ENCODE peak calls at places on chromosomes 2 and 18, in seven cellular contexts. G is GM13976, J is epithelial cell of esophagus, H is uterus, M is astrocyte of the spinal cord, Q is ascending aorta, E is PC-9. T is an unnamed sample.
A peak's percentile ranks its signal among the peaks of the same experiment; 100 is the strongest.

GRCh38 chr2:173657996-173658717 is 303.5 kb downstream of the CDCA7 start:
- DNase-seq in G (no peak), J (peak; percentile 96), H (peak; percentile 21), M (peak; percentile 95), Q (no peak), E (peak; percentile 39), T (no peak)

GRCh38 chr18:3947383-3947782 is 497.4 kb downstream of the TGIF1 start:
- DNase-seq in G (no peak), J (no peak), H (no peak), M (no peak), Q (no peak), E (no peak), T (no peak)

GRCh38 chr2:150491943-150492342 is 4.5 kb upstream of the RND3 start:
- DNase-seq in G (no peak), J (peak; percentile 77), H (no peak), M (peak; percentile 55), Q (no peak), E (no peak), T (no peak)

GRCh38 chr18:28034567-28034966 is 142.4 kb downstream of the CDH2 start:
- DNase-seq in G (no peak), J (no peak), H (no peak), M (no peak), Q (no peak), E (no peak), T (no peak)

GRCh38 chr18:79938196-79938595 is 13.3 kb downstream of the SLC66A2 start:
- DNase-seq in G (no peak), J (no peak), H (no peak), M (no peak), Q (no peak), E (no peak), T (no peak)

GRCh38 chr2:25252291-25253152 is 84.1 kb upstream of the POMC start:
- DNase-seq in G (peak; percentile 91), J (peak; percentile 9), H (peak; percentile 67), M (peak; percentile 62), Q (no peak), E (peak; percentile 72), T (peak; percentile 91)

GRCh38 chr2:199366406-199366805 is 91.3 kb downstream of the SATB2 start:
- DNase-seq in G (no peak), J (peak; percentile 51), H (no peak), M (no peak), Q (no peak), E (no peak), T (no peak)

GRCh38 chr2:113806217-113806913 is 49.9 kb upstream of the SLC35F5 start:
- DNase-seq in G (no peak), J (peak; percentile 15), H (no peak), M (no peak), Q (no peak), E (peak; percentile 62), T (no peak)

GRCh38 chr2:43462866-43463641 is 132.8 kb downstream of the THADA start:
- DNase-seq in G (no peak), J (no peak), H (no peak), M (no peak), Q (no peak), E (no peak), T (no peak)

GRCh38 chr2:215981135-215981534 is 32.2 kb downstream of the MREG start:
- DNase-seq in G (no peak), J (no peak), H (no peak), M (no peak), Q (no peak), E (no peak), T (no peak)

GRCh38 chr2:72150157-72150960 is 2.7 kb upstream of the CYP26B1 start:
- DNase-seq in G (peak; percentile 82), J (peak; percentile 81), H (peak; percentile 72), M (peak; percentile 68), Q (no peak), E (peak; percentile 81), T (peak; percentile 77)

GRCh38 chr18:24413148-24413547 is 13.3 kb upstream of the IMPACT start:
- DNase-seq in G (no peak), J (peak; percentile 44), H (no peak), M (no peak), Q (no peak), E (no peak), T (no peak)

GRCh38 chr2:148906136-148906535 is 31.1 kb downstream of the KIF5C start:
- DNase-seq in G (no peak), J (peak; percentile 34), H (no peak), M (no peak), Q (no peak), E (no peak), T (no peak)

GRCh38 chr18:21484851-21485636 is 115.5 kb downstream of the ESCO1 start:
- DNase-seq in G (no peak), J (peak; percentile 21), H (no peak), M (peak; percentile 34), Q (no peak), E (no peak), T (no peak)

GRCh38 chr18:62736077-62736476 is 20.7 kb downstream of the PHLPP1 start:
- DNase-seq in G (no peak), J (no peak), H (no peak), M (no peak), Q (no peak), E (no peak), T (no peak)

GRCh38 chr2:152031747-152032146 is 67.1 kb downstream of the CACNB4 start:
- DNase-seq in G (no peak), J (no peak), H (no peak), M (no peak), Q (no peak), E (no peak), T (no peak)

GRCh38 chr18:47683774-47684173 is 246.7 kb downstream of the SMAD2 start:
- DNase-seq in G (no peak), J (peak; percentile 15), H (no peak), M (no peak), Q (no peak), E (no peak), T (no peak)

GRCh38 chr2:138841459-138841858 is 61.3 kb upstream of the NXPH2 start:
- DNase-seq in G (no peak), J (no peak), H (no peak), M (no peak), Q (no peak), E (no peak), T (no peak)

GRCh38 chr2:138842341-138842740 is 62.2 kb upstream of the NXPH2 start:
- DNase-seq in G (no peak), J (no peak), H (no peak), M (no peak), Q (no peak), E (no peak), T (no peak)

DNA sequence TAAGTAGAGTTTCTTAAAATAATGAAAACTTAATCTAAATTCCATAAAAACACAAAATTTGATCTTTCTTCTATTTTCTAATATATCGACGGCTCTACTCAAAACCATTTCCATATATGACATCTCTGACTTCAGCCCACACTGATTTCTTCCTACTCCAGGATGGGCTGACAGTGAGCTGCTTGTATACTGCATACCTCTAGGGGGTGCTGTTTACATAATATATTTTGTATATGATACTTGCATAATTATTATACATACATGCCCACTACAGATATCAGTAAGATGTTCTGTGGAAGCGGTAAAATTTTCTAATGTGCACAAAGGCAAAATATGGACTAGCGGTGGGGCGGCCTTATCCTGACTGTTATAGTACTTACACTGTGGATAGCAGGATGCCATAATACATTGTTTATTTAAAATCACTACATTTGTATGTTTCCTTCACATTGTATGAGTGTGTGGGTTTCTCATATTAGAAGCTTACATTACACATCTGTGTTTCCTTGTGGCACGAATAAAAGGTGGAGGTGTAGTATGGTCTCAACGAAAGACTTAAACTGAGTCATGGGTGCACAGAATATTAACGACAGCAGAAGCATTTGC is 66.1 kb upstream of the NXPH2 start:
- DNase-seq in G (peak; percentile 37), J (peak; percentile 49), H (no peak), M (peak; percentile 24), Q (no peak), E (peak; percentile 9), T (peak; percentile 32)
- TF ChIP-seq CTCF in G (peak; percentile 62), J (peak; percentile 74), H (no peak), M (peak; percentile 69), Q (peak; percentile 14), E (peak; percentile 82), T (peak; percentile 57)

DNA sequence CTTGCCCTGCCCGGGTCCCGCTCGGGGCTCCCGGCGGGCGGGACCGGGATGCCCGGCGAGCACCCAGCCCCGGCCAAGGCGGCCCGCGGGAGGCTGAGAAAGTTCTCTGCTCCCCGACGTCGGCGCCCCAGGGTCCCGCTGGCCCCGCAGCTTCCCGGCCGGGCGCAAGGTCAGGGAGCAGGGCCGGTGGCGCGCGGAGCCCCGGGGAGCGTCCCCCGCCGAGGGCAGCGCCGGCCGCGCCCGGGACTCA is 331 bp downstream of the SERPINE2 start:
- DNase-seq in G (no peak), J (no peak), H (no peak), M (no peak), Q (no peak), E (no peak), T (no peak)
- TF ChIP-seq CTCF in G (no peak), J (no peak), H (no peak), M (no peak), Q (no peak), E (no peak), T (no peak)

GRCh38 chr2:211033765-211034164 is 477.4 kb downstream of the CPS1 start:
- DNase-seq in G (no peak), J (peak; percentile 30), H (no peak), M (no peak), Q (no peak), E (no peak), T (no peak)

DNA sequence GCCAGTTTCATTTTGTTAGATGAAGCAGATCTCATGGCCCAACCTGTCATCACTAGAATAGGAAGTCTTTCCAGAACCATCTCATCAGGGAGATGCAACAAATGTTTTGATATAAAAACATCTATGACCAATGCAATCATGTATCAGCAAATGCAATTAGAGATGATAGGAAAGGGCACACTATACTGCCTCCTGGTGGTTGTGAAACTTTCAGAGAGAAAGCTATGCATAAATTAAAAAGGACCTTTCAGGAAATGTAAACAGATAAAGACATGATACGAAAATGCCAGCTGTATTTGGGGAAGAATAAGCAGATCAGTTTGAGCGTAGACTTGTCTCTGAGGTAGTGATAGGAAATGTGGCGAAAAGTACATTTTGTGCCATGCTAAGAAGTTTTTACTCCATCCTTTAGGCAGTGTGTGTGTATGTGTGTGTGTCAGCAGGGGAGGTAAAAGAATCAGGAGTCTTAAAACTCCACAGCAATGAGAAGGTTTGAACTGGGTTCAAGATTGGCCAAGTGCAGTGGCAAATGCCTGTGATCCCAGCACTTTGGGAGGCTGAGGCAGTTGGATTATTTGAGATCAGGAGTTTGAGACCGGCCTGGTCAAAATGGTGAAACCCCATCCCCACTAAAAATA is 479.3 kb downstream of the CPS1 start:
- DNase-seq in G (no peak), J (peak; percentile 49), H (no peak), M (peak; percentile 36), Q (no peak), E (no peak), T (no peak)
- TF ChIP-seq CTCF in G (peak; percentile 31), J (peak; percentile 64), H (no peak), M (peak; percentile 69), Q (peak; percentile 47), E (peak; percentile 56), T (peak; percentile 52)

DNA sequence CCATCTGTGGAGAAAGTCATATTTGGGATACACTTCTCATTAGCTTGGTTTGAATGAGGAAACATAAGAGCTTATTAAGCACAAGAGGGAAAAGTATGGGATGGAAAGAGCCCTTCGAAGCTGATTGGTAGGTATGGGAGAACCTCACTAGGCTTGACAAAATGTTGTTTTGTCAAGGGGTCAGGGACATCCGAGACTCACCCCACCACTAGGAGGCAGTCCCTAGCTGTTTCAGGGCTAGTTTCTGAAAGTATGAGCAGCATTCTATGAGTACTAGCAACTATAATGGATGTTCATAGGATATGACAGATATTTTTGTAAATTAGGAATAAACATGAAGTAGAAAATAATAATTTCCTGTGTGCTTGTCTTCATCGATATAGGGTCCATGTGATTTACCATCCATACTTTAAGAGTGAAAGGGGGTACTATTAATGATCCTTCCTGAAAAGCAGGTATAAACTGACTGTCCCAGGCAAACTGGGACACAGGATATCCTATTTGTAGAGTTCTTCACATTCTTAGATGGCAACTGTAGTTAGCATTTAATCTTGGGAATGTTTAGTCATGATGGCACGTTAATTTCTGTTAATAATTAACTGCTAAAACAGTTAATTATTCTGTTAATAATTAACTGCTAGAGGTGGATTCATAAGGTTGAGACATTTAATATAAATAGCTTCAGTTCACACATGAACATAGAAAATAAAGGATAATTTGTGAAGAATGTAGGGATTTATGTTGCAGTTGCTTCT is 28.4 kb downstream of the OTX1 start:
- DNase-seq in G (peak; percentile 35), J (peak; percentile 67), H (no peak), M (no peak), Q (no peak), E (no peak), T (peak; percentile 19)
- TF ChIP-seq CTCF in G (peak; percentile 35), J (peak; percentile 76), H (no peak), M (no peak), Q (no peak), E (peak; percentile 63), T (peak; percentile 42)